ENCODE peak calls at places on chromosomes 16 and 17, in four cellular contexts. E is thoracic aorta, P is PC-9, M is stomach. S is an unnamed sample.

GRCh38 chr16:1152651-1153259 is at the start of gene CACNA1H:
- DNase-seq in P (no peak), E (no peak), M (no peak), S (no peak)

GRCh38 chr17:8681175-8681949 is 50.8 kb upstream of the MYH10 start:
- DNase-seq in P (no peak), E (no peak), M (no peak), S (no peak)

GRCh38 chr16:86899757-86900156 is 321.4 kb downstream of the FOXL1 start:
- DNase-seq in E (no peak), M (no peak), P (no peak), S (no peak)

GRCh38 chr16:49932943-49933342 is 77.0 kb upstream of the ZNF423 start:
- DNase-seq in P (no peak), M (no peak), E (no peak), S (no peak)

GRCh38 chr17:41835800-41836549 is at the start of gene NT5C3B:
- DNase-seq in P (peak; percentile 55), M (peak; percentile 67), E (no peak), S (peak; percentile 38)

GRCh38 chr16:88346680-88347505 is 35.9 kb upstream of the ZNF469 start:
- DNase-seq in M (no peak), P (no peak), E (no peak), S (no peak)

GRCh38 chr17:81801327-81801726 is 2.6 kb upstream of the GCGR start:
- DNase-seq in E (no peak), M (no peak), P (no peak), S (no peak)

GRCh38 chr17:72122668-72123495 is 2.1 kb downstream of the SOX9 start:
- DNase-seq in M (peak; percentile 50), P (peak; percentile 32), E (no peak), S (peak; percentile 71)

GRCh38 chr16:50102046-50102756 is 36.4 kb downstream of the HEATR3 start:
- DNase-seq in M (no peak), E (no peak), P (no peak), S (no peak)

GRCh38 chr17:54867634-54868033 is 33.0 kb upstream of the TOM1L1 start:
- DNase-seq in E (no peak), P (no peak), M (no peak), S (no peak)

GRCh38 chr17:281365-281999 is 71.1 kb downstream of the RPH3AL start:
- DNase-seq in E (no peak), P (no peak), M (no peak), S (peak; percentile 33)

GRCh38 chr16:89618114-89618999 is 4.9 kb downstream of the DPEP1 start:
- DNase-seq in M (no peak), P (no peak), E (no peak), S (no peak)

DNA sequence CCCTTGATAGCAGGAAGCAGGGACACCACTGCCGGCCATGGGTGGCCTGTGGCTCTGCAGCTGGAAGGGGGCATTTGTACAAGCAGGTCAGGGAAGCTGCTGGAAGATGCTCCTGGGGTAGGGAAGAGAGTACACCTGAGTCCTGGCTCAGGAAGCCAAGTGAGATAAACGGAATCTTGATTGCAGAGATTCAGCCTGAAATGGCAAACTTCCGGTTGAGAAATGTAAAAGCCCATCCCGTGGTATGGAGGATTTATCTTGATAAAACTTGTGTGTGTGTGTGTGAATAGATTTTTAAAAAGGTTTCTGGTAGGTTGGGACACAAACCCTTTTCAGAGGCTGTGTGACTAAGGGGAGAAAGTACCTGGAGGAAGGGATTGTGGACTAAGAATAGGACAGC is 29.6 kb downstream of the C17orf100 start:
- DNase-seq in M (no peak), E (no peak), P (no peak), S (no peak)
- H3K27me3 ChIP-seq in M (peaks cover 3% of the 10 kb centered on the region), E (no peaks in the 10 kb centered on the region), P (no peaks in the 10 kb centered on the region), S (no peaks in the 10 kb centered on the region)

GRCh38 chr16:58460219-58460610 is 39.7 kb upstream of the NDRG4 start:
- DNase-seq in M (no peak), P (no peak), E (no peak), S (no peak)
- H3K4me1 ChIP-seq in M (peaks cover 24% of the 10 kb centered on the region), P (peaks cover 53% of the 10 kb centered on the region), E (peaks cover 10% of the 10 kb centered on the region), S (no peaks in the 10 kb centered on the region)

DNA sequence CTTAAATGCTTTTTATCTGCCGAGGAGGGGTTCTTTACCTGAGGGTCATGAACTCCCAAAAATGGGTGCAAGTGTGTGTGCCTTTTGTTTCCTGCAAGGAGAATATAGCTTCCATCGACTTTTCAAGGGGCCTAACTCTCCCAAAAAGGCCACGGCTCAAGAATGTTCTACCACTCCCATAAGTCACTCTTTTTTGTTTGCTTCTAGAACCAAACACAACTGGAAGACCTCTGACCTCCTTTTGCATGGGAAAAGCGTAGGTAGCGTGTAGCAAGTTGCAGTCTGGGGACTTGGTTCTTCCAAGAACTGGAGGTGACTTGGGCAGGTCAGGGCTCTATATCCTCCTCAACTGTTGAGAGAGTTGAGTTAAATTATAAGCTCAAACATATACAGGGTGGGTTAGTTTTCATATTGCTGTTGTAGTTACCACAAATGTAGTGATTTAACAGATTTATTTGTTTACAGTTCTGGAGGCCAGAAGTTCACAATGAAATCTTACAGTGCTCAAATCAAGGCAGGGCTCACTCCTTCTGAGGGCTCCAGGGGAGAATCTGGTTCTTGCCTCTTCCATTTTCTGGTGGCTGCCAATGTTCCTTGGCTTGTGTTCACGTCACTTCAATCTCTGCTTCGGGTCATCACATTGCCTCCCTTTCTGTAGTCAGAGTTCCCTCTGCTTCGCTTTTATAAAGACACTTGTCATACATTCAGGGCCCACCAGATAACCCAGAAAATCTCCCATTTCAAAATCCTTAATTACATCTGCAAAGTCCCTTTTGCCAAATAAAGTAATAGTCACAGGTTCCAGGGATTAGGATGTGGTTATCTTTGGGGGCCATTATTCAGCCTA is 1.4 kb downstream of the TMEM97 start:
- DNase-seq in P (no peak), M (no peak), E (no peak), S (no peak)
- H3K4me3 ChIP-seq in P (peak overlapping the region; percentile 75), M (peak overlapping the region; percentile 87), E (peak overlapping the region; percentile 74), S (no peak overlapping the region)

GRCh38 chr16:54208262-54208661 is 78.3 kb downstream of the IRX3 start:
- DNase-seq in E (no peak), M (no peak), P (no peak), S (peak; percentile 46)
- H3K27me3 ChIP-seq in E (no peaks in the 10 kb centered on the region), M (no peaks in the 10 kb centered on the region), P (no peaks in the 10 kb centered on the region), S (no peaks in the 10 kb centered on the region)

GRCh38 chr17:17043668-17044226 is 1.5 kb downstream of the MPRIP start:
- DNase-seq in P (no peak), M (peak; percentile 23), E (no peak), S (no peak)
- H3K4me1 ChIP-seq in P (peaks cover 59% of the 10 kb centered on the region), M (peaks cover 66% of the 10 kb centered on the region), E (peaks cover 39% of the 10 kb centered on the region), S (peaks cover 40% of the 10 kb centered on the region)

DNA sequence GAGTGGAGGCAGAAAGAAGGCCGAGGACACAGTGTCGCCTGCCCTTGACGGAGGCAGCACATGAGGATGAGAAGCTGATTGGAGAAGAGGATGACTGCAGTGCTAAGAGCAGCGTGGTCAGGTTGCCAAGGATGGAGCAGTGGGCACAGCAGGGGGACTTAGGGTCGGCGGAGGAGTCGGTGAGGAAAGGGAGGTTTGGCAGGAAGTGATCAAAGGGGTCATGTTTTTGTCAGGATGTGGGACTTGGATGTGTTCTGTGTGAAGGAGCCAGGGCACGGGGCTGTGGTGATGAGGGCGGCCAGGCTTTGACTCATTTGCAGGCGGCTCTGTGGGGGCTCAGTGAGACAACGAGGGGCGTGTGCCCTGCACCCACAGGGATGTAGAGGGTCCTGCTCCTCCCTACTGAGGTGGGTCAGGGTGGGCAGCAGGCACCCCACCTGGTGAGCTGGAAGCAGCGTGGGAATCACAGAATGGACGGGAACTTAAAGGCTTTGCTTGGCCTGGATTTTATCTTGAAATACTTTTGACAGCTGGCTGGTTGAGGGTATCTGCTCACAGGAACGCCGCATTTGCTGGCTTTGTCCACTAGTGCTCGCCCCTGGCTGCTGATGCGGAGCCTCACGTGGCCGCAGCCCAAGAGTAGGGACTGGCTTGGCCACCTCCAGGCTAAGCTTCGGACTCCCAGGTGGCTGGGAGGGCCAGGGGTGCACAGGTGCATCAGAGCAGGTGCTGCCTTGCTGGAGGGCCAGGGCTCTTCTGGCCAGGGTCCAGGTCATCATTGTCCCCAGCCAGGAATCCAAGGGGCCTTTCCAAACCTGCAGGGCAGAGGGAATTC is 6.0 kb downstream of the MPG start:
- DNase-seq in P (peak; percentile 54), M (no peak), E (no peak), S (no peak)
- H3K4me3 ChIP-seq in P (no peak overlapping the region), M (no peak overlapping the region), E (peak overlapping the region; percentile 3), S (no peak overlapping the region)

DNA sequence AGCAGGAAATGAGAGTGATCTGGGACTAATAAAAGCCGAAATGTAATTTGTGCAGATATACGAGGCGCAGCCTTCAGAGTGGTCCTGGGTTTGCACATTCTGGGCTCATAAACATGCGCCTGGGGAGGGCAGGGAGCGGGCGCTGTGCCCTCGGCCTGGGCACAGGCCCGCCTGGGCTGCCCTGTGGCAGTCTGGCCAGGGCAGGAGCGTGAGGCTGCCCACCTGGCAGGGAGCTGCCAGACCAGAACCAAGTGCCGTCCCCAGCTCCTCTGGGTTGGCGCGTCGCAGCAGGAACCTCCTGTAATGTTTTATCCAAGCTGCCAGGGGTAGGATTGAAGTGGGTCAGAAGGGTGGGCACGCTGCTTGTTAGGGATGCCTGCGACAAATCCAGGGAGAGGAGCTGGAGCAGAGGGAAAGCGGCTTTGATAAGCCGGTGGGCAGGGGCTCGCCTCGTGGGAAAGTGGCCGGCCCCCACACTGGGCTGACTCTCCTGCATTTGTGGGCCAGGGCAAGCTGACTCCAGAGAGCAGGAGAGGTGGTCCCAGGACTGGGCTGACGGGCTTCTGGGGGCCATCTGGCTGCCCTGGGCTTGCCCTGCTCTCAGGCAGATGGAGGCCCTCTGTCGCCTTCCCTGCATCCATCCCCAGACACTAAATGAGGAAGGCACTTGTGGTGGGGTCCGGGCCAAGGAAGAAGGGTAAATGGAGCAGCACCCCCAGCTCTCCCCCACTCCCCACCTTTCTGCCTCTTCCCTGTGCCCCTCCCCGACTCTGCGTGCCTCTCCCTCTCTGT is 45.9 kb downstream of the SREBF1 start:
- DNase-seq in E (no peak), M (no peak), P (no peak), S (no peak)
- H3K27me3 ChIP-seq in E (no peaks in the 10 kb centered on the region), M (no peaks in the 10 kb centered on the region), P (no peaks in the 10 kb centered on the region), S (no peaks in the 10 kb centered on the region)

GRCh38 chr16:48555597-48555996 is 54.4 kb downstream of the N4BP1 start:
- DNase-seq in M (no peak), P (no peak), E (no peak), S (no peak)

GRCh38 chr16:48556913-48557351 is 53.0 kb downstream of the N4BP1 start:
- DNase-seq in P (no peak), E (no peak), M (no peak), S (no peak)

GRCh38 chr16:48558269-48558915 is 51.6 kb downstream of the N4BP1 start:
- DNase-seq in M (no peak), E (no peak), P (no peak), S (no peak)

GRCh38 chr16:48559462-48560211 is 50.3 kb downstream of the N4BP1 start:
- DNase-seq in P (no peak), M (no peak), E (no peak), S (no peak)

DNA sequence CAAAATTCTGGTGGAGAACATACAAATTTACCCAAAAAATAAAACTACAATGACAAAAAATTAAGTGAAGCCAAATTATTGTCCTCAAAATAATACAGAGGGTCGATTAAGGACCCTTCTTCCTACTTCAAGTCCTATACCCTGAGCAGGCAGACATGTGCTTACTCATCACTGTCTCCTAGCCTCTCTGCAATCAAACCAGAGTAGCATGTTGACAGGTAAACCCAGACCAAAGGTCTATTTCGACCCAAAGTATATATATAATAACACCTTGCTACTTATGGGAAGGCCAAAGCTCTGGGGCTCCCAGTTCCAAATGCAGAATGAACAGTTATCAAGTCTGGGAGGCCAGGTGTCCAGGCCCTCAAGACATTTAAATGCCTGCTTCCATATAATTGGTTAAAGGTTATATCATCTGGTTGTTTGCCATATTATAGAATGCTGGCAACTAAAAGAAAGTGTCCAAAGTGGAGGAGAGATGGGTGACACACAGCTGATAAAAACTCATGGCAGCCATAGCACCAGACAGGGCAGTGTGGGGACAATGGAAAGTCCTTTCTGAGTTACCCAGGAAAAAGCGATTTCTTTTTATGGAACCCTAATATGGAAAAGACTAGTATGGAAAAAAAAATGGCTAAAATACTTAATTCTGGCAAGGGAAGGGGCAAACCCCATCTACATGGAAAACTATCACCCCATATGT is 53.6 kb downstream of the N4BP1 start:
- DNase-seq in M (no peak), P (no peak), E (no peak), S (no peak)
- H3K4me1 ChIP-seq in M (peaks cover 80% of the 10 kb centered on the region), P (no peaks in the 10 kb centered on the region), E (peaks cover 51% of the 10 kb centered on the region), S (peaks cover 32% of the 10 kb centered on the region)